ENCODE peak calls at places on chromosomes 13 and 19, in six cellular contexts. S is ascending aorta, X is IMR-90, I is upper lobe of right lung, Q is uterus, P is tibial artery. C is an unnamed sample.

GRCh38 chr13:38394777-38395504 is 45.3 kb downstream of the UFM1 start:
- DNase-seq in I (no peak), Q (no peak), X (no peak), P (no peak), S (no peak), C (no peak)

GRCh38 chr19:42275103-42275502 is 6.1 kb downstream of the CIC start:
- DNase-seq in S (no peak), P (peak), X (no peak), I (no peak), Q (no peak), C (no peak)

GRCh38 chr13:107035778-107036177 is 467.8 kb upstream of the ARGLU1 start:
- DNase-seq in I (no peak), Q (no peak), X (peak), P (no peak), S (no peak), C (no peak)

GRCh38 chr19:53959176-53959757 is 3.5 kb upstream of the CACNG8 start:
- DNase-seq in X (no peak), P (no peak), I (peak), S (no peak), Q (no peak), C (no peak)

GRCh38 chr13:24032674-24033073 is 127.8 kb upstream of the SPATA13 start:
- DNase-seq in I (no peak), S (peak), P (no peak), X (peak), Q (no peak), C (no peak)

GRCh38 chr13:33606692-33607091 is 211.3 kb upstream of the RFC3 start:
- DNase-seq in X (no peak), P (no peak), Q (no peak), S (no peak), I (no peak), C (no peak)

GRCh38 chr19:5826531-5827341 is 12.8 kb downstream of the FUT6 start:
- DNase-seq in Q (no peak), X (no peak), I (peak), P (no peak), S (no peak), C (peak)

GRCh38 chr13:76223565-76223964 is 587.4 kb downstream of the LMO7 start:
- DNase-seq in P (no peak), S (no peak), I (no peak), Q (no peak), X (no peak), C (no peak)

GRCh38 chr19:19458110-19458816 is 52.8 kb downstream of the GATAD2A start:
- DNase-seq in I (no peak), Q (no peak), S (no peak), X (no peak), P (no peak), C (no peak)

GRCh38 chr13:62040806-62041205 is 625.2 kb upstream of the PCDH20 start:
- DNase-seq in P (no peak), I (no peak), S (no peak), X (no peak), Q (no peak), C (no peak)

GRCh38 chr13:51912511-51913225 is 50.9 kb downstream of the CCDC70 start:
- DNase-seq in S (peak), X (no peak), Q (no peak), I (no peak), P (no peak), C (no peak)

GRCh38 chr13:112141643-112142400 is 74.9 kb downstream of the SOX1 start:
- DNase-seq in P (peak), Q (no peak), X (no peak), S (no peak), I (peak), C (no peak)

GRCh38 chr13:54185785-54186184 is 1157.2 kb downstream of the OLFM4 start:
- DNase-seq in P (no peak), S (no peak), Q (no peak), X (no peak), I (no peak), C (no peak)

GRCh38 chr13:90918551-90918950 is 428.9 kb upstream of the MIR17HG start:
- DNase-seq in P (no peak), Q (no peak), I (no peak), X (peak), S (no peak), C (no peak)

GRCh38 chr19:4711211-4711610 is 12.4 kb downstream of the DPP9 start:
- DNase-seq in Q (no peak), I (no peak), P (no peak), X (no peak), S (no peak), C (no peak)

GRCh38 chr13:100100115-100100879 is 11.4 kb downstream of the PCCA start:
- DNase-seq in S (no peak), X (peak), I (no peak), P (no peak), Q (peak), C (no peak)

GRCh38 chr19:38852231-38853044 is 2.7 kb upstream of the HNRNPL start:
- DNase-seq in I (peak), P (peak), X (peak), S (peak), Q (peak), C (peak)

GRCh38 chr19:44575116-44575700 is 38.2 kb upstream of the IGSF23 start:
- DNase-seq in P (no peak), X (no peak), Q (no peak), S (no peak), I (no peak), C (no peak)

GRCh38 chr13:92317066-92317465 is 909.5 kb upstream of the GPC6 start:
- DNase-seq in Q (no peak), I (no peak), P (no peak), S (no peak), X (peak), C (no peak)

GRCh38 chr19:41620171-41620570 is 6.7 kb downstream of the CEACAM4 start:
- DNase-seq in X (no peak), Q (no peak), S (no peak), P (no peak), I (no peak), C (no peak)

GRCh38 chr19:1085053-1085658 is 10.0 kb downstream of the POLR2E start:
- DNase-seq in I (no peak), Q (no peak), X (no peak), P (no peak), S (no peak), C (no peak)

GRCh38 chr13:30829145-30829544 is 76.9 kb upstream of the MEDAG start:
- DNase-seq in Q (no peak), I (no peak), S (no peak), P (no peak), X (peak), C (no peak)

GRCh38 chr19:47239610-47240296 is 8.8 kb upstream of the BBC3 start:
- DNase-seq in Q (peak), X (peak), P (peak), S (peak), I (peak), C (peak)

GRCh38 chr13:33560722-33561121 is 257.2 kb upstream of the RFC3 start:
- DNase-seq in I (no peak), S (no peak), Q (no peak), P (no peak), X (no peak), C (no peak)

GRCh38 chr13:67772807-67773453 is 542.8 kb upstream of the PCDH9 start:
- DNase-seq in P (no peak), S (no peak), I (peak), Q (no peak), X (no peak), C (no peak)

GRCh38 chr13:97141564-97142005 is 80.5 kb upstream of the MBNL2 start:
- DNase-seq in Q (peak), X (peak), S (peak), P (no peak), I (no peak), C (no peak)

DNA sequence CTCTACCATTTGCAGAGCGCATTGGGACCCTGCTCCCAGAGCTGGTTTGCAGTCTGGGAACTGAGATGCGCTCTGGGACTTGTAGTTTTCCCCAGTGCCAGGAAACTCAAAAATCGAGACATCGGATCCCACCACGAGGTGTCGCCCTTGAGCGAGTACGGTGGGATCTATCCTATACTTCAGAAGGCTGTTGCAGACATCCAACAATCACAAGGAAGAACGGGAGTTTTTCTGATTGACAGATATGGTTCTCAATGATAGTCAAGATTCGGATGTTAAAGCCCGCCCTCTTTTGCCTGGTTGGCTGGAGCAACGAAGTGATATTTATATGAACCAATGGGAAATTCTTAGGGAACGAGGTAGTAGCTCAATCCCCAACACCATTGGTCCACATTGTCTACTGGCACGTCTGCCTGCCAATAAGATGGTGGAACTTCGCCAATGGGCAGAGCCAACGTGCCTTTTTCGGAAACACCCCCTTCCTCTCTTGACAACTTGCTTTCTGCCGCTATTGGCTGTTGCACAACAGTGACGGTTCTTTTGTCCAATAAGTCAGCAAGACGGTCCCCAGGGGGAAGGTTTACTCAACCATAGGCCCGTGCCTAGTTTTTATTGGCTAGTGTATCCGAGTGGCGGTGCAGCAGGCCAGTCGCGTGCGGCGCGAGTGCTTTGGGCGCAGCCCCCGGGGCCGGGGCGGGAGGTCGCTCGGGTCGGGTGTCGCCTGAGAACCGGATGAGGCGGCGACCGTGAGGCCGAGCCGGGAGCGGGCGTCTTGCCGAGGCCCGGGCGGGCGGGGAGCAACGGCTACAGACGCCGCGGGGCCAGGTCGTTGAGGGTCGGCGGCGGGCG is at the start of gene DNM2:
- DNase-seq in I (peak), Q (peak), P (peak), S (peak), X (peak), C (peak)
- H3K4me3 ChIP-seq in I (peak), Q (peak), P (peak), S (peak), X (peak), C (peak)

GRCh38 chr19:16476401-16476800 is 4.6 kb upstream of the EPS15L1 start:
- DNase-seq in S (no peak), Q (no peak), X (no peak), P (no peak), I (no peak), C (no peak)
- H3K27ac ChIP-seq in S (no peak), Q (no peak), X (no peak), P (no peak), I (no peak), C (no peak)

DNA sequence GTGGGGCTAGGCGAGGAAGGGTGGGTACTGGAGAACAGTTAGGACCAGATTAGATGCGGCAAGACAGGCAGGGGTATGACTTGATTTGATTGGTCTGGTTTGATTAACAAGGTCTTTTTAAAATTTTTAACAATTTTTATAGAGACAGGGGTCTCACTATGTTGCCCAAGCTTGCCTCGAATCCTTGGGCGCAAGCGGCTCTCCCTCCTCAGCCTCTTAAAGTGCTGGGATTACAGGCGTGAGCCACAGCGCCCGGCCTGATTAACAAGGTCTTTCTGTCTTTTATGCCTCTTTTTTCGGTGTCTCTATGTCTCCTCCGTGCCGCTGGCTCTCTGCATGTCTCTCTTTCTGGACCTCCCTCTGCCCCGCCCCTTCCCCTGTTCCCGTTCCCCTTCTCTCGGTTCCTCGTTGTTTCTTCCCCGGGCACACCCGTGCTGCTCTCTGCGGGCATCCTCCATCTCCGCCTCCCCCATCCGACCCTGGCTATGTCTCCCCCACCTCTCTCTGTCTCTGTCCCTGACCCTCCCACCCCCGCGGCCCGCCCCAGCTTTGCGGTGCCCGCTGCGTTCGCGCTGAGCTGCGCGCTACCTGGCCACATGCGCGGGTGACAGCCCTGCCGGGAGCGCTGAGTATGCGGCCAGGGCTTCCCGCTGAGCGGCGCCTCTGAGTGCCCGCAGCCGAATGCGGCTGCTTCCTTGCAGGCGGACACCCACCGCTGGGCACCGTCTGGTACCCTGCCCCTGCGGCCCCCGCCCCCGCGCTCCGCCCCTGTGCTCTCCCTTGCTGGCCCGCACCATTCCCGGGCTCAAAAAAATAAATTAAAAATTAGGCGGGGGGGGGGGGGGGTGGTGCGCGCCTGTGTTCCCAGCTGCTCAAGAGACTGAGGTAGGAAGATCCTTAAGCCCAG is 8.1 kb upstream of the SDHAF1 start:
- DNase-seq in X (no peak), S (no peak), P (no peak), I (no peak), Q (no peak), C (peak)
- H3K4me3 ChIP-seq in X (peak), S (peak), P (peak), I (peak), Q (no peak), C (peak)

GRCh38 chr13:114099918-114100445 is 32.4 kb downstream of the RASA3 start:
- DNase-seq in Q (peak), X (peak), S (peak), P (peak), I (peak), C (peak)

GRCh38 chr13:114100446-114101320 is 31.7 kb downstream of the RASA3 start:
- DNase-seq in S (peak), I (peak), Q (peak), X (no peak), P (peak), C (peak)

GRCh38 chr13:114101831-114102520 is 30.4 kb downstream of the RASA3 start:
- DNase-seq in I (peak), P (peak), Q (peak), S (peak), X (no peak), C (peak)

GRCh38 chr13:114102521-114103288 is 29.7 kb downstream of the RASA3 start:
- DNase-seq in I (peak), Q (peak), S (no peak), X (no peak), P (peak), C (peak)

GRCh38 chr13:114101325-114101821 is 31.1 kb downstream of the RASA3 start:
- DNase-seq in I (peak), S (peak), X (no peak), P (peak), Q (peak), C (peak)
- H3K27ac ChIP-seq in I (no peak), S (peak), X (peak), P (peak), Q (peak), C (peak)

C was measured in psoas muscle.